ENCODE peak calls at places on chromosomes 16 and 17, in eight cellular contexts. N is ascending aorta; U is transverse colon; D is naive thymus-derived CD4-positive, alpha-beta T cell; O is heart left ventricle; L is cardiac muscle cell; H is IMR-90; C is stomach. Q is an unnamed sample. For H3K4me1, the result is how much of the 10 kb centered on the place peaks cover.

GRCh38 chr17:49547566-49547965 is 28.1 kb upstream of the NXPH3 start:
- DNase-seq in L (no peak), N (no peak), C (no peak), O (no peak), H (no peak), U (no peak), D (no peak), Q (no peak)

GRCh38 chr17:62822080-62822904 is 14.2 kb upstream of the MARCHF10 start:
- DNase-seq in N (no peak), D (no peak), H (no peak), U (no peak), L (peak), C (peak), O (no peak), Q (peak)

GRCh38 chr17:21001813-21002221 is 41.0 kb downstream of the USP22 start:
- DNase-seq in U (peak), D (no peak), O (no peak), N (no peak), L (no peak), C (no peak), H (no peak), Q (no peak)

GRCh38 chr16:89855986-89856385 is 17.4 kb upstream of the TCF25 start:
- DNase-seq in H (no peak), D (no peak), L (no peak), U (no peak), N (no peak), C (no peak), O (no peak), Q (no peak)

GRCh38 chr17:41613277-41614082 is 913 bp upstream of the KRT16 start:
- DNase-seq in H (no peak), C (no peak), D (no peak), L (no peak), N (no peak), O (no peak), U (no peak), Q (no peak)

GRCh38 chr17:10295728-10296343 is 77.0 kb downstream of the MYH13 start:
- DNase-seq in O (no peak), L (peak), C (no peak), D (no peak), N (no peak), H (peak), U (peak), Q (peak)

GRCh38 chr16:16830401-16830800 is 451.5 kb downstream of the NPIPA7 start:
- DNase-seq in U (no peak), D (no peak), H (no peak), C (no peak), N (no peak), O (no peak), L (no peak), Q (no peak)

GRCh38 chr16:82011199-82011641 is at the start of gene SDR42E1:
- DNase-seq in C (peak), N (no peak), H (no peak), O (no peak), D (peak), L (no peak), U (peak), Q (peak)

GRCh38 chr17:29242051-29242450 is 4.6 kb upstream of the CRYBA1 start:
- DNase-seq in U (no peak), L (no peak), C (no peak), N (no peak), O (no peak), H (no peak), D (no peak), Q (no peak)

GRCh38 chr17:49108318-49108717 is 24.3 kb upstream of the B4GALNT2 start:
- DNase-seq in U (no peak), H (peak), C (peak), D (no peak), N (no peak), O (no peak), L (peak), Q (peak)

GRCh38 chr17:81652901-81653771 is 3.2 kb downstream of the PDE6G start:
- DNase-seq in D (no peak), H (no peak), L (peak), N (no peak), C (no peak), O (no peak), U (no peak), Q (no peak)

GRCh38 chr16:8678068-8678927 is 3.9 kb downstream of the ABAT start:
- DNase-seq in N (no peak), C (no peak), L (peak), O (no peak), H (peak), U (no peak), D (no peak), Q (no peak)

GRCh38 chr16:15907863-15908478 is 19.6 kb upstream of the CEP20 start:
- DNase-seq in L (peak), N (no peak), O (no peak), U (peak), C (peak), H (peak), D (no peak), Q (peak)

GRCh38 chr16:4218202-4218601 is 23.7 kb downstream of the SRL start:
- DNase-seq in C (no peak), L (no peak), D (no peak), U (no peak), H (no peak), O (no peak), N (no peak), Q (peak)

GRCh38 chr16:7185179-7185578 is 147.5 kb upstream of the RBFOX1 start:
- DNase-seq in D (no peak), U (no peak), C (no peak), N (no peak), H (no peak), L (no peak), O (no peak), Q (no peak)

GRCh38 chr16:4271176-4272113 is 1.4 kb downstream of the TFAP4 start:
- DNase-seq in C (peak), H (peak), L (peak), U (peak), O (peak), D (peak), N (peak), Q (peak)

GRCh38 chr16:53415504-53415903 is 18.8 kb upstream of the RBL2 start:
- DNase-seq in L (no peak), H (no peak), N (no peak), U (no peak), O (no peak), D (no peak), C (no peak), Q (no peak)

GRCh38 chr17:57970706-57971105 is 15.5 kb upstream of the CUEDC1 start:
- DNase-seq in U (no peak), D (no peak), O (no peak), L (no peak), C (no peak), N (no peak), H (peak), Q (no peak)

GRCh38 chr17:49520386-49521087 is 25.4 kb downstream of the NGFR start:
- DNase-seq in C (no peak), H (no peak), U (no peak), O (no peak), L (no peak), N (no peak), D (no peak), Q (no peak)

GRCh38 chr16:89187337-89188063 is 12.8 kb downstream of the SLC22A31 start:
- DNase-seq in H (no peak), U (no peak), C (no peak), O (peak), D (peak), L (peak), N (no peak), Q (no peak)

GRCh38 chr16:57590654-57591085 is 37.8 kb upstream of the ADGRG1 start:
- DNase-seq in O (no peak), L (peak), C (no peak), D (no peak), U (no peak), N (no peak), H (peak), Q (no peak)

GRCh38 chr17:31008374-31009035 is 37.7 kb downstream of the RNF135 start:
- DNase-seq in L (peak), U (peak), C (peak), N (no peak), D (peak), H (peak), O (peak), Q (peak)

GRCh38 chr16:77452243-77452642 is 17.4 kb upstream of the ADAMTS18 start:
- DNase-seq in O (no peak), C (no peak), L (no peak), U (no peak), H (no peak), N (no peak), D (no peak), Q (no peak)

GRCh38 chr16:82088483-82088882 is 53.4 kb downstream of the HSD17B2 start:
- DNase-seq in N (no peak), O (no peak), C (no peak), D (no peak), U (no peak), H (no peak), L (no peak), Q (no peak)

GRCh38 chr17:13597723-13598347 is 3.9 kb downstream of the HS3ST3A1 start:
- DNase-seq in C (no peak), N (no peak), O (peak), H (peak), U (peak), D (no peak), L (peak), Q (peak)

GRCh38 chr16:2912330-2913199 is 834 bp downstream of the FLYWCH1 start:
- DNase-seq in C (peak), D (peak), O (peak), H (peak), N (no peak), U (peak), L (peak), Q (peak)

GRCh38 chr17:78748730-78749317 is 33.2 kb downstream of the CYTH1 start:
- DNase-seq in U (peak), C (peak), H (peak), D (peak), L (peak), N (peak), O (peak), Q (no peak)

GRCh38 chr17:78512976-78513375 is 64.2 kb downstream of the DNAH17 start:
- DNase-seq in U (no peak), H (no peak), N (no peak), O (no peak), L (no peak), D (no peak), C (no peak), Q (no peak)

GRCh38 chr16:3979518-3979917 is 99.0 kb upstream of the CREBBP start:
- DNase-seq in C (no peak), H (no peak), D (no peak), U (no peak), O (no peak), N (no peak), L (no peak), Q (no peak)

GRCh38 chr17:15169676-15170075 is 95.5 kb downstream of the PMP22 start:
- DNase-seq in N (no peak), C (no peak), D (no peak), H (peak), O (no peak), L (no peak), U (no peak), Q (no peak)

GRCh38 chr17:43356999-43357398 is 41.8 kb upstream of the ARL4D start:
- DNase-seq in N (no peak), D (no peak), U (no peak), C (no peak), L (peak), O (no peak), H (peak), Q (no peak)

GRCh38 chr17:44931376-44931775 is 16.1 kb upstream of the GFAP start:
- DNase-seq in L (no peak), H (no peak), D (no peak), U (no peak), O (no peak), N (no peak), C (no peak), Q (no peak)

GRCh38 chr16:28003021-28003865 is 60.3 kb downstream of the GSG1L start:
- DNase-seq in N (no peak), H (no peak), L (no peak), U (no peak), D (no peak), O (no peak), C (no peak), Q (no peak)

GRCh38 chr17:36534117-36534880 is at the start of gene MYO19:
- DNase-seq in U (peak), H (peak), C (peak), O (peak), D (no peak), N (no peak), L (peak), Q (peak)

GRCh38 chr17:51397361-51398127 is 137.2 kb downstream of the UTP18 start:
- DNase-seq in C (no peak), U (no peak), N (no peak), H (peak), L (no peak), O (no peak), D (no peak), Q (no peak)

GRCh38 chr17:75634376-75634740 is 1.1 kb downstream of the SMIM5 start:
- DNase-seq in D (no peak), H (no peak), U (no peak), O (peak), C (no peak), L (no peak), N (no peak), Q (no peak)

GRCh38 chr17:75631353-75631752 is 1.9 kb upstream of the SMIM5 start:
- DNase-seq in U (no peak), H (no peak), C (no peak), N (no peak), D (no peak), L (no peak), O (no peak), Q (no peak)

GRCh38 chr17:75633484-75634375 is 496 bp downstream of the SMIM5 start:
- DNase-seq in H (peak), D (peak), U (peak), L (peak), C (peak), O (peak), N (peak), Q (peak)

GRCh38 chr17:75632428-75632827 is 806 bp upstream of the SMIM5 start:
- DNase-seq in D (no peak), O (peak), C (no peak), U (no peak), N (no peak), L (no peak), H (no peak), Q (no peak)

GRCh38 chr17:75632863-75633483 is at the start of gene SMIM5:
- DNase-seq in U (peak), N (peak), D (peak), L (peak), O (peak), H (peak), C (peak), Q (peak)
- H3K4me3 ChIP-seq in U (peak), N (peak), D (no peak), L (no peak), O (peak), H (no peak), C (peak), Q (no peak)

GRCh38 chr17:72654746-72655145 is 437.7 kb downstream of the SLC39A11 start:
- DNase-seq in O (no peak), N (no peak), U (no peak), D (no peak), L (no peak), C (peak), H (no peak), Q (no peak)
- H3K4me1 ChIP-seq in O (under half), N (under half), U (under half), D (under half), L (under half), C (under half), H (under half), Q (under half)

DNA sequence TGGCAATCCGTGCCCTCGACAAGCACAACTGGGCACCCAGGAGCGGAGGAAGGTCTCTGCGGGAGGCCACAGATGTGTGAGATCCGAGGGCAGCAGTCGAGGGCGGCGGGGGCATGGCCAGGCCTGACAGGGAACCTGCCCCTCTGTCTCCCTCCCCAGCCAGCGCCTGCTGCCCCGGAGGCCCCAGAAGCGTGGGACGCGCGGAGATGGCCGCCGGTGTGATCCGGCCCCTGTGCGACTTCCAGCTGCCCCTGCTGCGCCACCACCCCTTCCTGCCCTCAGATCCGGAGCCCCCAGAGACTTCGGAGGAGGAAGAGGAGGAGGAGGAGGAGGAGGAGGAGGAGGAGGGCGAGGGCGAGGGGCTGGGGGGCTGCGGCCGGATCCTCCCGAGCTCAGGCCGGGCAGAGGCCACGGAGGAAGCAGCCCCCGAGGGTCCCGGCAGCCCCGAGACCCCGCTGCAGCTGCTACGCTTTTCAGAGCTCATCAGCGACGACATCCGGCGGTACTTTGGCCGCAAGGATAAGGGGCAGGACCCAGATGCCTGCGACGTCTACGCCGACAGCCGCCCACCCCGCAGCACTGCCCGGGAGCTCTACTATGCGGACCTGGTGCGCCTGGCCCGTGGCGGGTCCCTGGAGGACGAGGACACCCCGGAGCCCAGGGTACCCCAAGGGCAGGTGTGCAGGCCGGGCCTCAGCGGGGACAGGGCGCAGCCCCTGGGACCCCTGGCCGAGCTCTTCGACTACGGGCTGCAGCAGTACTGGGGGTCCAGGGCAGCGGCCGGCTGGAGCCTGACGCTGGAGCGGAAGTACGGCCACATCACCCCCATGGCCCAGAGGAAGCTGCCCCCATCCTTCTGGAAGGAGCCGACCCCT is 1.7 kb downstream of the PERCC1 start:
- DNase-seq in N (no peak), D (no peak), L (no peak), O (no peak), C (no peak), H (no peak), U (no peak), Q (no peak)
- H3K4me3 ChIP-seq in N (no peak), D (peak), L (no peak), O (peak), C (no peak), H (no peak), U (no peak), Q (no peak)

DNA sequence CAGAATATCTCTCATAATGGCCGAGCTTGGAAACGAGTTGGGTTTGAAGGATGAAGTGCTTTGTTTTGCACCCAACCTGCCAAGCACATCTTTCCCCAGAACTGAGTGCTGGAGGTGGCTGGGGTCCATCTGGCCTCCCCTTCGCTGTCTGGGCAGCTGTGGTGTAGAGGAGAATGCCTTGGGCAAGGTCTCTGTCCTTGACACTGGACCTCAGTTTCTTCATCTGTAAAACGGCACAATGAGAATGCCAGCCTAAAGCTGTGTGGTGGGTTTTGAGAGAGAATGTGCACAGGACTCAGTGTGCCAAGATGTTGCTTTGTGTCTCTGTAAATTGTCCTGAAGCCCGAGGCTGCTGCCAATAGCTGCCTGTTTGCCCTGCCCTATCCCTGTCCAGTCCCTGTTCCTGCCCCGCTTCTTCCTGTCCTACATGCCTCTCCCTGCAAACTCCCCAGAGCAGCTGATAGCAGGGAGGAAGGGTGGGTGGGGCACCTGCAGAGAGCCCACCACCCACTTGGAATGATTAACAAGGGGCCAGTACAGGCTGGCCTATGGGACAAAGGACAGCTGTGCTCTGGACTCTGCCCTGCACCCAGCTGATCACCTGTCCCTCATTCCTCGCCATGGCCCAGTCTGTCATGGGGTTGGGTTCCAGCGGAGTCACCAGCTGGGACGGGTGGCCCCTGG is 15.3 kb downstream of the LASP1 start:
- DNase-seq in L (no peak), C (no peak), D (no peak), O (no peak), H (no peak), U (peak), N (no peak), Q (no peak)
- H3K4me1 ChIP-seq in L (under half), C (half or more), D (half or more), O (half or more), H (under half), U (half or more), N (under half), Q (under half)

DNA sequence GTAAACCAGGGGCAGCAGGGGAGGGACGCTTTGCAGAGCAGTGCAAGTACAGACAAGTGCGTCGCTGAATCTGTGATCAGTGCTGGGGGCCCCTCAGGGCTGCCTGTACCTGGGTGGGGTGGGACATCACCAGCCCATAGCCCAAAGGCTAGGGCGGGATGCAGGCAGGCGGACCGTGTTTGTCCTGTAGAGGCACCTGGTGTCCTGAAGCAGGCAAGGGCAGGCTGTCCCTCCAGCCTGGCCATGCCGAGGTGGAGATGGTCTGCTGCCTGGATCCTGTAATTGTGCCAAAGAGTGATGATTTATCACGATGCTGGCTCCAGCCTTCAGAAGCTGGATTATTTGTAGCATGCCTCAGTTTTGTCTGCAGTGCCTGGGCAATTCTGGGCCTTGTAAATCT is 137.9 kb upstream of the GSE1 start:
- DNase-seq in U (no peak), D (no peak), C (no peak), L (no peak), H (no peak), N (no peak), O (no peak), Q (peak)
- H3K4me3 ChIP-seq in U (no peak), D (no peak), C (no peak), L (no peak), H (no peak), N (no peak), O (no peak), Q (no peak)

GRCh38 chr17:38602862-38603785 is 2.6 kb downstream of the SRCIN1 start:
- DNase-seq in D (no peak), L (no peak), O (no peak), C (no peak), H (no peak), N (no peak), U (no peak), Q (no peak)
- H3K4me1 ChIP-seq in D (under half), L (under half), O (under half), C (under half), H (under half), N (under half), U (under half), Q (under half)

DNA sequence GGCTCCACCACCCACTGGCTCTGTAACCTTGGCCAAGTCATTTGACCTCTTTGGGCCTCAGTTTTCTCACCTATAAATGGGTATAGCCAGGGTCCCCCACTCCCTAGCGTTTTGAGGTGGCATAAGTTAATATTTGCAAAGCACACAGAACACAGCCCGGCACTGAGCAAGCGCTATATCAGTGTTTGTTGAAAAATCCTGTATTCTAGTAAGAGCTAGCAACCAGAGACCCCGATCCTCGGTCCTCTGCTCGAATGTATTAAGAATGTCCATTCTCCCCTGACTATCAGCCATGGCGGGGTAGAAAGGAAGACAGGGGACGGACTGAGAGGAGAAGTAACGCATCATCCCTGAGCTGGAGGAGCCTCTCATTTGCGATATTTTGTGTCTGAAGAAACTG is 131.2 kb downstream of the IRF8 start:
- DNase-seq in U (peak), H (no peak), O (no peak), N (no peak), C (no peak), L (no peak), D (no peak), Q (no peak)
- H3K4me3 ChIP-seq in U (no peak), H (no peak), O (no peak), N (no peak), C (no peak), L (no peak), D (no peak), Q (no peak)

Q was measured in thyroid gland.